ENCODE peak calls at places on chromosomes 11 and 22, in four cellular contexts. V is activated T-helper 1 cell treated with Interleukin-2 at 50 U/mL for 16 hours, U is stomach, B is NCI-H1417 treated with DMSO at 0.1 percent for 48 hours. O is an unnamed sample.

GRCh38 chr11:72739240-72740059 is 12.8 kb downstream of the ARAP1 start:
- DNase-seq in V (no peak), B (no peak), U (no peak), O (no peak)

GRCh38 chr22:22099833-22100812 is 117.5 kb upstream of the TOP3B start:
- DNase-seq in B (no peak), U (no peak), V (no peak), O (no peak)

GRCh38 chr11:106998126-106998525 is 20.1 kb downstream of the GUCY1A2 start:
- DNase-seq in B (no peak), V (no peak), U (no peak), O (no peak)

GRCh38 chr11:31817621-31818493 is 6.7 kb upstream of the PAX6 start:
- DNase-seq in V (no peak), U (no peak), B (no peak), O (no peak)

GRCh38 chr11:1428762-1429316 is 39.1 kb downstream of the BRSK2 start:
- DNase-seq in U (no peak), B (no peak), V (no peak), O (no peak)

GRCh38 chr11:60951909-60952741 is at the start of gene SLC15A3:
- DNase-seq in U (peak), B (no peak), V (no peak), O (no peak)

GRCh38 chr11:746289-747175 is 732 bp upstream of the TALDO1 start:
- DNase-seq in V (no peak), B (no peak), U (no peak), O (peak)

GRCh38 chr11:70111269-70112016 is 33.3 kb downstream of the ANO1 start:
- DNase-seq in V (no peak), U (peak), B (no peak), O (no peak)

GRCh38 chr22:40635940-40636379 is 559 bp downstream of the MRTFA start:
- DNase-seq in U (peak), B (no peak), V (no peak), O (no peak)

GRCh38 chr22:32543020-32543357 is 68.4 kb downstream of the FBXO7 start:
- DNase-seq in V (no peak), U (no peak), B (no peak), O (no peak)

GRCh38 chr11:130409618-130410388 is 18.6 kb downstream of the ADAMTS8 start:
- DNase-seq in U (no peak), V (no peak), B (no peak), O (no peak)

GRCh38 chr11:85483861-85484260 is 143.3 kb downstream of the DLG2 start:
- DNase-seq in V (no peak), B (no peak), U (no peak), O (no peak)

GRCh38 chr11:84819128-84819527 is 808.0 kb downstream of the DLG2 start:
- DNase-seq in V (no peak), B (no peak), U (no peak), O (no peak)

GRCh38 chr22:49838771-49839717 is 11.4 kb upstream of the BRD1 start:
- DNase-seq in B (no peak), U (no peak), V (peak), O (no peak)

GRCh38 chr11:57901756-57902155 is 121.9 kb upstream of the OR9Q1 start:
- DNase-seq in U (no peak), B (no peak), V (no peak), O (no peak)

GRCh38 chr22:45842141-45842831 is 134.7 kb downstream of the WNT7B start:
- DNase-seq in U (no peak), B (no peak), V (no peak), O (no peak)

GRCh38 chr11:120040136-120040840 is 97.6 kb downstream of the TRIM29 start:
- DNase-seq in V (no peak), U (no peak), B (no peak), O (no peak)

GRCh38 chr11:94760296-94760695 is 7.9 kb upstream of the AMOTL1 start:
- DNase-seq in U (no peak), V (no peak), B (no peak), O (no peak)

GRCh38 chr11:121613724-121614123 is 161.0 kb upstream of the SORL1-AS1 start:
- DNase-seq in U (no peak), V (no peak), B (no peak), O (no peak)

GRCh38 chr22:20957118-20957690 is 9.9 kb upstream of the AIFM3 start:
- DNase-seq in B (no peak), U (peak), V (no peak), O (no peak)

GRCh38 chr11:68825603-68826002 is 16.1 kb downstream of the CPT1A start:
- DNase-seq in V (peak), U (peak), B (no peak), O (no peak)

GRCh38 chr11:106961518-106961917 is 56.8 kb downstream of the GUCY1A2 start:
- DNase-seq in U (no peak), V (no peak), B (no peak), O (no peak)

GRCh38 chr22:38314140-38314991 is 2.9 kb downstream of the CSNK1E start:
- DNase-seq in V (no peak), U (no peak), B (no peak), O (no peak)

GRCh38 chr22:17086301-17086700 is 1.5 kb downstream of the IL17RA start:
- DNase-seq in U (no peak), B (no peak), V (no peak), O (no peak)

GRCh38 chr22:49877642-49878041 is 24.0 kb downstream of the ZBED4 start:
- DNase-seq in B (no peak), V (no peak), U (no peak), O (no peak)

GRCh38 chr22:34135749-34136148 is 215.5 kb upstream of the LARGE1 start:
- DNase-seq in V (no peak), U (no peak), B (no peak), O (no peak)

GRCh38 chr11:93850585-93851018 is at the start of gene VSTM5:
- DNase-seq in U (no peak), V (no peak), B (no peak), O (no peak)

GRCh38 chr11:86151188-86152005 is 82.5 kb upstream of the PICALM start:
- DNase-seq in B (no peak), U (no peak), V (no peak), O (peak)

O was measured in nucleus accumbens.